ENCODE peak calls at places on chromosomes 2 and 18, in six cellular contexts. One of them, this sample, is unnamed.

GRCh38 chr18:29123706-29124530 is 947.0 kb upstream of the CDH2 start:
- DNase-seq in ovary: no peak
- DNase-seq in adrenal gland: no peak
- DNase-seq in esophagus muscularis mucosa: no peak
- DNase-seq in spleen: no peak
- DNase-seq in body of pancreas: no peak
- DNase-seq in this sample: no peak

GRCh38 chr2:188410504-188411235 is 119.0 kb downstream of the GULP1 start:
- DNase-seq in body of pancreas: no peak
- DNase-seq in spleen: no peak
- DNase-seq in ovary: no peak
- DNase-seq in esophagus muscularis mucosa: no peak
- DNase-seq in adrenal gland: no peak
- DNase-seq in this sample: no peak

GRCh38 chr2:70141754-70142589 is 48.8 kb downstream of the C2orf42 start:
- DNase-seq in spleen: no peak
- DNase-seq in esophagus muscularis mucosa: no peak
- DNase-seq in adrenal gland: peak; percentile 81
- DNase-seq in body of pancreas: no peak
- DNase-seq in ovary: no peak
- DNase-seq in this sample: no peak

GRCh38 chr2:55771612-55772011 is 78.0 kb upstream of the PNPT1 start:
- DNase-seq in esophagus muscularis mucosa: no peak
- DNase-seq in body of pancreas: no peak
- DNase-seq in spleen: no peak
- DNase-seq in adrenal gland: no peak
- DNase-seq in ovary: no peak
- DNase-seq in this sample: no peak

GRCh38 chr18:13446581-13447470 is 228.3 kb downstream of the LDLRAD4 start:
- DNase-seq in ovary: no peak
- DNase-seq in spleen: no peak
- DNase-seq in adrenal gland: no peak
- DNase-seq in esophagus muscularis mucosa: no peak
- DNase-seq in body of pancreas: no peak
- DNase-seq in this sample: no peak

GRCh38 chr2:160334028-160334729 is 134.1 kb upstream of the ITGB6 start:
- DNase-seq in ovary: no peak
- DNase-seq in spleen: no peak
- DNase-seq in adrenal gland: no peak
- DNase-seq in body of pancreas: no peak
- DNase-seq in esophagus muscularis mucosa: no peak
- DNase-seq in this sample: no peak

GRCh38 chr2:9004338-9005204 is 1.1 kb upstream of the MBOAT2 start:
- DNase-seq in ovary: no peak
- DNase-seq in adrenal gland: no peak
- DNase-seq in body of pancreas: no peak
- DNase-seq in spleen: no peak
- DNase-seq in esophagus muscularis mucosa: no peak
- DNase-seq in this sample: peak; percentile 52

GRCh38 chr2:28533021-28533420 is 37.2 kb downstream of the PLB1 start:
- DNase-seq in body of pancreas: no peak
- DNase-seq in ovary: no peak
- DNase-seq in adrenal gland: no peak
- DNase-seq in esophagus muscularis mucosa: no peak
- DNase-seq in spleen: no peak
- DNase-seq in this sample: no peak

GRCh38 chr2:68193144-68193543 is 35.5 kb downstream of the PNO1 start:
- DNase-seq in esophagus muscularis mucosa: no peak
- DNase-seq in body of pancreas: no peak
- DNase-seq in adrenal gland: no peak
- DNase-seq in ovary: no peak
- DNase-seq in spleen: no peak
- DNase-seq in this sample: peak; percentile 81

GRCh38 chr2:162056796-162057399 is 17.1 kb downstream of the DPP4 start:
- DNase-seq in ovary: no peak
- DNase-seq in adrenal gland: no peak
- DNase-seq in spleen: no peak
- DNase-seq in esophagus muscularis mucosa: peak; percentile 37
- DNase-seq in body of pancreas: no peak
- DNase-seq in this sample: no peak

GRCh38 chr2:8535821-8536685 is 145.8 kb upstream of the ID2 start:
- DNase-seq in spleen: peak; percentile 79
- DNase-seq in ovary: no peak
- DNase-seq in body of pancreas: no peak
- DNase-seq in adrenal gland: no peak
- DNase-seq in esophagus muscularis mucosa: no peak
- DNase-seq in this sample: peak; percentile 73

GRCh38 chr2:21052044-21052443 is 8.2 kb upstream of the APOB start:
- DNase-seq in adrenal gland: peak; percentile 33
- DNase-seq in ovary: no peak
- DNase-seq in body of pancreas: no peak
- DNase-seq in spleen: no peak
- DNase-seq in esophagus muscularis mucosa: peak; percentile 83
- DNase-seq in this sample: peak; percentile 4

GRCh38 chr2:145800201-145801091 is 1280.5 kb upstream of the ZEB2 start:
- DNase-seq in ovary: no peak
- DNase-seq in adrenal gland: no peak
- DNase-seq in body of pancreas: peak; percentile 29
- DNase-seq in esophagus muscularis mucosa: no peak
- DNase-seq in spleen: no peak
- DNase-seq in this sample: peak; percentile 41

GRCh38 chr2:12717191-12717987 is 653 bp downstream of the TRIB2 start:
- DNase-seq in body of pancreas: peak; percentile 64
- DNase-seq in spleen: peak; percentile 92
- DNase-seq in adrenal gland: peak; percentile 81
- DNase-seq in esophagus muscularis mucosa: no peak
- DNase-seq in ovary: peak; percentile 71
- DNase-seq in this sample: peak; percentile 71

GRCh38 chr2:177763532-177764265 is 308.9 kb downstream of the PDE11A start:
- DNase-seq in esophagus muscularis mucosa: no peak
- DNase-seq in ovary: peak; percentile 78
- DNase-seq in spleen: peak; percentile 88
- DNase-seq in adrenal gland: peak; percentile 87
- DNase-seq in body of pancreas: peak; percentile 75
- DNase-seq in this sample: peak; percentile 82

GRCh38 chr2:15964936-15965563 is 24.7 kb downstream of the MYCN start:
- DNase-seq in ovary: no peak
- DNase-seq in adrenal gland: no peak
- DNase-seq in spleen: no peak
- DNase-seq in body of pancreas: no peak
- DNase-seq in esophagus muscularis mucosa: no peak
- DNase-seq in this sample: no peak

GRCh38 chr2:106020821-106021316 is 173.2 kb downstream of the UXS1 start:
- DNase-seq in body of pancreas: no peak
- DNase-seq in adrenal gland: no peak
- DNase-seq in esophagus muscularis mucosa: peak; percentile 92
- DNase-seq in ovary: peak; percentile 36
- DNase-seq in spleen: no peak
- DNase-seq in this sample: no peak

GRCh38 chr18:35695803-35696202 is 114.3 kb downstream of the GALNT1 start:
- DNase-seq in body of pancreas: peak; percentile 78
- DNase-seq in spleen: no peak
- DNase-seq in adrenal gland: no peak
- DNase-seq in ovary: no peak
- DNase-seq in esophagus muscularis mucosa: no peak
- DNase-seq in this sample: no peak

GRCh38 chr2:14454102-14454676 is 178.3 kb upstream of the LRATD1 start:
- DNase-seq in spleen: no peak
- DNase-seq in adrenal gland: no peak
- DNase-seq in body of pancreas: no peak
- DNase-seq in ovary: no peak
- DNase-seq in esophagus muscularis mucosa: no peak
- DNase-seq in this sample: no peak

GRCh38 chr2:30566675-30567074 is 119.6 kb downstream of the LCLAT1 start:
- DNase-seq in esophagus muscularis mucosa: no peak
- DNase-seq in ovary: no peak
- DNase-seq in body of pancreas: no peak
- DNase-seq in adrenal gland: no peak
- DNase-seq in spleen: no peak
- DNase-seq in this sample: no peak

GRCh38 chr2:63983986-63984605 is 35.1 kb downstream of the VPS54 start:
- DNase-seq in esophagus muscularis mucosa: no peak
- DNase-seq in ovary: no peak
- DNase-seq in body of pancreas: no peak
- DNase-seq in adrenal gland: no peak
- DNase-seq in spleen: no peak
- DNase-seq in this sample: no peak

GRCh38 chr18:8869696-8870095 is 164.3 kb downstream of the MTCL1 start:
- DNase-seq in adrenal gland: no peak
- DNase-seq in ovary: no peak
- DNase-seq in esophagus muscularis mucosa: no peak
- DNase-seq in spleen: no peak
- DNase-seq in body of pancreas: no peak
- DNase-seq in this sample: no peak

GRCh38 chr2:115163572-115163971 is 721.1 kb downstream of the DPP10 start:
- DNase-seq in spleen: no peak
- DNase-seq in ovary: no peak
- DNase-seq in esophagus muscularis mucosa: no peak
- DNase-seq in body of pancreas: no peak
- DNase-seq in adrenal gland: no peak
- DNase-seq in this sample: no peak

GRCh38 chr2:15938803-15939555 is 1.4 kb upstream of the MYCN start:
- DNase-seq in adrenal gland: no peak
- DNase-seq in esophagus muscularis mucosa: no peak
- DNase-seq in spleen: no peak
- DNase-seq in body of pancreas: no peak
- DNase-seq in ovary: no peak
- DNase-seq in this sample: no peak

GRCh38 chr2:224969095-224969494 is 73.2 kb downstream of the DOCK10 start:
- DNase-seq in body of pancreas: no peak
- DNase-seq in spleen: no peak
- DNase-seq in esophagus muscularis mucosa: no peak
- DNase-seq in ovary: no peak
- DNase-seq in adrenal gland: no peak
- DNase-seq in this sample: no peak

GRCh38 chr2:142989276-142990204 is 112.1 kb downstream of the KYNU start:
- DNase-seq in spleen: no peak
- DNase-seq in adrenal gland: no peak
- DNase-seq in body of pancreas: no peak
- DNase-seq in ovary: no peak
- DNase-seq in esophagus muscularis mucosa: no peak
- DNase-seq in this sample: peak; percentile 23

GRCh38 chr2:158926478-158926948 is 41.9 kb upstream of the TANC1 start:
- DNase-seq in adrenal gland: no peak
- DNase-seq in body of pancreas: no peak
- DNase-seq in esophagus muscularis mucosa: no peak
- DNase-seq in spleen: no peak
- DNase-seq in ovary: no peak
- DNase-seq in this sample: no peak

GRCh38 chr18:25055076-25055475 is 296.9 kb downstream of the ZNF521 start:
- DNase-seq in spleen: no peak
- DNase-seq in adrenal gland: no peak
- DNase-seq in ovary: no peak
- DNase-seq in body of pancreas: no peak
- DNase-seq in esophagus muscularis mucosa: no peak
- DNase-seq in this sample: no peak

GRCh38 chr2:224837558-224837957 is 121.4 kb upstream of the CCDC195 start:
- DNase-seq in ovary: no peak
- DNase-seq in adrenal gland: no peak
- DNase-seq in body of pancreas: no peak
- DNase-seq in spleen: no peak
- DNase-seq in esophagus muscularis mucosa: no peak
- DNase-seq in this sample: no peak

GRCh38 chr2:240956161-240956934 is 42.1 kb upstream of the SNED1 start:
- DNase-seq in ovary: peak; percentile 38
- DNase-seq in spleen: peak; percentile 51
- DNase-seq in esophagus muscularis mucosa: no peak
- DNase-seq in adrenal gland: peak; percentile 19
- DNase-seq in body of pancreas: no peak
- DNase-seq in this sample: no peak

GRCh38 chr2:60936757-60937156 is 55.4 kb downstream of the REL start:
- DNase-seq in ovary: no peak
- DNase-seq in body of pancreas: no peak
- DNase-seq in spleen: no peak
- DNase-seq in adrenal gland: no peak
- DNase-seq in esophagus muscularis mucosa: no peak
- DNase-seq in this sample: no peak
- TF ChIP-seq POLR2A in ovary: no peak
- TF ChIP-seq POLR2A in body of pancreas: no peak
- TF ChIP-seq POLR2A in spleen: no peak
- TF ChIP-seq POLR2A in adrenal gland: no peak
- TF ChIP-seq POLR2A in esophagus muscularis mucosa: no peak
- TF ChIP-seq POLR2A in this sample: no peak

GRCh38 chr2:189783451-189783926 is 650 bp downstream of the ORMDL1 start:
- DNase-seq in body of pancreas: no peak
- DNase-seq in adrenal gland: no peak
- DNase-seq in ovary: no peak
- DNase-seq in spleen: no peak
- DNase-seq in esophagus muscularis mucosa: no peak
- DNase-seq in this sample: no peak

GRCh38 chr2:189782221-189782671 is 1.9 kb downstream of the ORMDL1 start:
- DNase-seq in spleen: no peak
- DNase-seq in ovary: no peak
- DNase-seq in adrenal gland: no peak
- DNase-seq in body of pancreas: no peak
- DNase-seq in esophagus muscularis mucosa: no peak
- DNase-seq in this sample: peak; percentile 25

GRCh38 chr2:189783927-189784867 is at the start of the genes ORMDL1 and PMS1:
- DNase-seq in adrenal gland: peak; percentile 96
- DNase-seq in esophagus muscularis mucosa: peak; percentile 97
- DNase-seq in body of pancreas: peak; percentile 95
- DNase-seq in spleen: peak; percentile 99
- DNase-seq in ovary: peak; percentile 95
- DNase-seq in this sample: peak; percentile 98
- TF ChIP-seq POLR2A in adrenal gland: peak; percentile 97
- TF ChIP-seq POLR2A in esophagus muscularis mucosa: peak; percentile 60
- TF ChIP-seq POLR2A in body of pancreas: peak; percentile 97
- TF ChIP-seq POLR2A in spleen: peak; percentile 90
- TF ChIP-seq POLR2A in ovary: peak; percentile 89
- TF ChIP-seq POLR2A in this sample: peak; percentile 94

GRCh38 chr18:22169011-22169888 is at the start of gene GATA6:
- DNase-seq in ovary: peak; percentile 95
- DNase-seq in esophagus muscularis mucosa: no peak
- DNase-seq in body of pancreas: peak; percentile 97
- DNase-seq in adrenal gland: peak; percentile 95
- DNase-seq in spleen: peak; percentile 84
- DNase-seq in this sample: peak; percentile 57
- TF ChIP-seq POLR2A in ovary: peak; percentile 83
- TF ChIP-seq POLR2A in esophagus muscularis mucosa: peak; percentile 35
- TF ChIP-seq POLR2A in body of pancreas: peak; percentile 100
- TF ChIP-seq POLR2A in adrenal gland: peak; percentile 99
- TF ChIP-seq POLR2A in spleen: no peak
- TF ChIP-seq POLR2A in this sample: no peak

DNA sequence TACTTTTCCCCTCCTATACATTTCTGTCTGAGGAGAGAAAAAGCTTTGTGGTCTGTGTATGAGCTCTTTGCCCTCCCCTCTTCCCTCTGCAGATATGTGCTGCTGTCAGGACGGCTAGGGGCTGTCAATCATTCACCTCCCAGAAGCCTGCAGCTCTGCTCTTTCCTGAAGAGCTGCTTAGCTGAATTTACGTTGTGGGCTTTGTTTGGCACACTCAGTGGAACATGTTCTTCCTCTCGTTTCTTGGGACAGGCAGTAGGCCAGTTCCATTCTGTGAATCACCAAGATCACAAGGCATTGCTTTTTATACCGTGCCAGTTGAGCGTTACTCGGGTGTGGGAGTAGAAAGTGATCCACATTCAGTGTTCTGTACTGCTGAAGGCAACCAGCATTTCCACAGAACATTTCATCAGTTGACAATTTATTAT is 136.7 kb downstream of the LAMA3 start:
- DNase-seq in spleen: no peak
- DNase-seq in ovary: peak; percentile 55
- DNase-seq in adrenal gland: peak; percentile 40
- DNase-seq in esophagus muscularis mucosa: peak; percentile 93
- DNase-seq in body of pancreas: no peak
- DNase-seq in this sample: no peak
- TF ChIP-seq POLR2A in spleen: no peak
- TF ChIP-seq POLR2A in ovary: no peak
- TF ChIP-seq POLR2A in adrenal gland: no peak
- TF ChIP-seq POLR2A in esophagus muscularis mucosa: no peak
- TF ChIP-seq POLR2A in body of pancreas: no peak
- TF ChIP-seq POLR2A in this sample: no peak